ENCODE peak calls at places on chromosome 20, in nine cellular contexts. X, O, W, E, L, T, N, S and P are unnamed samples.

GRCh38 chr20:51542033-51542893 is at the start of gene NFATC2:
- DNase-seq in X (peak), O (peak), W (no peak), E (peak), L (no peak), T (peak), N (peak), S (peak), P (peak)

GRCh38 chr20:51326241-51326819 is 216.2 kb downstream of the NFATC2 start:
- DNase-seq in X (no peak), O (no peak), W (peak), E (peak), L (peak), T (peak), N (peak), S (no peak), P (no peak)

GRCh38 chr20:652611-653109 is 340 bp downstream of the SRXN1 start:
- DNase-seq in X (peak), O (no peak), W (peak), E (peak), L (no peak), T (peak), N (no peak), S (peak), P (no peak)

GRCh38 chr20:4153251-4153650 is 137.9 kb upstream of the RNF24 start:
- DNase-seq in X (no peak), O (peak), W (no peak), E (no peak), L (no peak), T (no peak), N (no peak), S (no peak), P (no peak)

GRCh38 chr20:59587570-59587969 is 16.8 kb upstream of the PHACTR3 start:
- DNase-seq in X (no peak), O (peak), W (no peak), E (no peak), L (no peak), T (no peak), N (no peak), S (no peak), P (no peak)

GRCh38 chr20:25695532-25696383 is 895 bp downstream of the ZNF337 start:
- DNase-seq in X (peak), O (no peak), W (no peak), E (no peak), L (no peak), T (no peak), N (peak), S (peak), P (peak)

GRCh38 chr20:23684261-23684660 is 4.6 kb downstream of the CST4 start:
- DNase-seq in X (no peak), O (no peak), W (no peak), E (no peak), L (no peak), T (no peak), N (no peak), S (no peak), P (no peak)

GRCh38 chr20:62662422-62662821 is 20.1 kb downstream of the SLCO4A1 start:
- DNase-seq in X (peak), O (no peak), W (no peak), E (no peak), L (no peak), T (no peak), N (no peak), S (no peak), P (no peak)

GRCh38 chr20:43442310-43442880 is 15.3 kb upstream of the SRSF6 start:
- DNase-seq in X (no peak), O (no peak), W (no peak), E (no peak), L (no peak), T (no peak), N (peak), S (no peak), P (no peak)

GRCh38 chr20:59004493-59004762 is 2.6 kb downstream of the CTSZ start:
- DNase-seq in X (peak), O (no peak), W (no peak), E (no peak), L (no peak), T (no peak), N (no peak), S (peak), P (peak)

GRCh38 chr20:48723308-48724264 is 104.2 kb downstream of the PREX1 start:
- DNase-seq in X (no peak), O (peak), W (peak), E (no peak), L (no peak), T (no peak), N (peak), S (peak), P (peak)

GRCh38 chr20:47498606-47499005 is 3.1 kb upstream of the NCOA3 start:
- DNase-seq in X (no peak), O (no peak), W (no peak), E (no peak), L (no peak), T (no peak), N (no peak), S (no peak), P (no peak)

GRCh38 chr20:44970243-44970757 is 4.0 kb downstream of the STK4 start:
- DNase-seq in X (no peak), O (no peak), W (no peak), E (no peak), L (no peak), T (peak), N (no peak), S (no peak), P (no peak)

GRCh38 chr20:24491043-24491756 is 21.8 kb downstream of the SYNDIG1 start:
- DNase-seq in X (no peak), O (no peak), W (no peak), E (no peak), L (no peak), T (no peak), N (no peak), S (no peak), P (no peak)

GRCh38 chr20:37200926-37201826 is 21.8 kb upstream of the MROH8 start:
- DNase-seq in X (no peak), O (no peak), W (no peak), E (no peak), L (no peak), T (no peak), N (no peak), S (no peak), P (no peak)

GRCh38 chr20:10467985-10468845 is 33.1 kb downstream of the SLX4IP start:
- DNase-seq in X (no peak), O (no peak), W (peak), E (no peak), L (no peak), T (no peak), N (no peak), S (no peak), P (no peak)

GRCh38 chr20:36214684-36215256 is 21.5 kb upstream of the AAR2 start:
- DNase-seq in X (no peak), O (no peak), W (no peak), E (no peak), L (peak), T (peak), N (peak), S (no peak), P (no peak)

GRCh38 chr20:56360899-56361199 is 2.1 kb downstream of the FAM210B start:
- DNase-seq in X (no peak), O (no peak), W (no peak), E (no peak), L (no peak), T (no peak), N (no peak), S (no peak), P (no peak)

GRCh38 chr20:41268917-41269652 is 48.4 kb downstream of the ZHX3 start:
- DNase-seq in X (no peak), O (no peak), W (no peak), E (no peak), L (no peak), T (no peak), N (no peak), S (no peak), P (no peak)

GRCh38 chr20:19850190-19850533 is 92.1 kb downstream of the RIN2 start:
- DNase-seq in X (no peak), O (no peak), W (no peak), E (no peak), L (no peak), T (no peak), N (peak), S (peak), P (peak)

GRCh38 chr20:25341716-25342680 is 48.6 kb downstream of the ABHD12 start:
- DNase-seq in X (no peak), O (no peak), W (no peak), E (no peak), L (no peak), T (peak), N (no peak), S (no peak), P (no peak)

GRCh38 chr20:52731086-52731485 is 241.1 kb upstream of the TSHZ2 start:
- DNase-seq in X (no peak), O (no peak), W (no peak), E (no peak), L (no peak), T (no peak), N (peak), S (no peak), P (no peak)

GRCh38 chr20:41617059-41617921 is 887 bp downstream of the CHD6 start:
- DNase-seq in X (peak), O (peak), W (peak), E (peak), L (peak), T (peak), N (peak), S (peak), P (peak)

GRCh38 chr20:24470031-24470781 is 777 bp downstream of the SYNDIG1 start:
- DNase-seq in X (peak), O (no peak), W (no peak), E (no peak), L (no peak), T (peak), N (peak), S (no peak), P (no peak)

GRCh38 chr20:23658336-23658735 is 20.6 kb upstream of the CST3 start:
- DNase-seq in X (no peak), O (no peak), W (no peak), E (no peak), L (no peak), T (no peak), N (no peak), S (no peak), P (no peak)

GRCh38 chr20:11274137-11274536 is 600.3 kb upstream of the JAG1 start:
- DNase-seq in X (no peak), O (no peak), W (peak), E (no peak), L (peak), T (peak), N (peak), S (peak), P (peak)

GRCh38 chr20:20450461-20451027 is 82.6 kb downstream of the INSM1 start:
- DNase-seq in X (peak), O (no peak), W (no peak), E (no peak), L (no peak), T (no peak), N (no peak), S (peak), P (peak)

GRCh38 chr20:58630063-58630462 is 21.0 kb upstream of the STX16 start:
- DNase-seq in X (no peak), O (no peak), W (peak), E (no peak), L (no peak), T (no peak), N (no peak), S (no peak), P (no peak)

GRCh38 chr20:22402550-22402949 is 181.8 kb downstream of the FOXA2 start:
- DNase-seq in X (no peak), O (no peak), W (no peak), E (no peak), L (no peak), T (no peak), N (no peak), S (no peak), P (no peak)

GRCh38 chr20:61965606-61966491 is 99.8 kb downstream of the TAF4 start:
- DNase-seq in X (no peak), O (peak), W (no peak), E (no peak), L (no peak), T (no peak), N (no peak), S (no peak), P (no peak)

GRCh38 chr20:4973330-4974097 is 27.8 kb downstream of the SLC23A2 start:
- DNase-seq in X (no peak), O (peak), W (peak), E (peak), L (no peak), T (peak), N (peak), S (no peak), P (peak)

GRCh38 chr20:23920408-23920780 is 40.8 kb upstream of the CST5 start:
- DNase-seq in X (no peak), O (no peak), W (no peak), E (no peak), L (no peak), T (no peak), N (peak), S (no peak), P (no peak)

GRCh38 chr20:58892126-58892931 is 39.8 kb downstream of the GNAS start:
- DNase-seq in X (peak), O (peak), W (peak), E (peak), L (peak), T (peak), N (peak), S (peak), P (peak)

GRCh38 chr20:62020935-62021701 is 44.6 kb downstream of the TAF4 start:
- DNase-seq in X (peak), O (peak), W (peak), E (no peak), L (no peak), T (no peak), N (no peak), S (peak), P (peak)

GRCh38 chr20:45011108-45011526 is 44.8 kb downstream of the STK4 start:
- DNase-seq in X (no peak), O (peak), W (peak), E (no peak), L (peak), T (peak), N (peak), S (peak), P (peak)

GRCh38 chr20:44008806-44009678 is 94.4 kb downstream of the TOX2 start:
- DNase-seq in X (no peak), O (no peak), W (no peak), E (no peak), L (no peak), T (no peak), N (no peak), S (no peak), P (no peak)

GRCh38 chr20:24692429-24693190 is 223.2 kb downstream of the SYNDIG1 start:
- DNase-seq in X (no peak), O (no peak), W (no peak), E (peak), L (peak), T (no peak), N (no peak), S (no peak), P (no peak)

DNA sequence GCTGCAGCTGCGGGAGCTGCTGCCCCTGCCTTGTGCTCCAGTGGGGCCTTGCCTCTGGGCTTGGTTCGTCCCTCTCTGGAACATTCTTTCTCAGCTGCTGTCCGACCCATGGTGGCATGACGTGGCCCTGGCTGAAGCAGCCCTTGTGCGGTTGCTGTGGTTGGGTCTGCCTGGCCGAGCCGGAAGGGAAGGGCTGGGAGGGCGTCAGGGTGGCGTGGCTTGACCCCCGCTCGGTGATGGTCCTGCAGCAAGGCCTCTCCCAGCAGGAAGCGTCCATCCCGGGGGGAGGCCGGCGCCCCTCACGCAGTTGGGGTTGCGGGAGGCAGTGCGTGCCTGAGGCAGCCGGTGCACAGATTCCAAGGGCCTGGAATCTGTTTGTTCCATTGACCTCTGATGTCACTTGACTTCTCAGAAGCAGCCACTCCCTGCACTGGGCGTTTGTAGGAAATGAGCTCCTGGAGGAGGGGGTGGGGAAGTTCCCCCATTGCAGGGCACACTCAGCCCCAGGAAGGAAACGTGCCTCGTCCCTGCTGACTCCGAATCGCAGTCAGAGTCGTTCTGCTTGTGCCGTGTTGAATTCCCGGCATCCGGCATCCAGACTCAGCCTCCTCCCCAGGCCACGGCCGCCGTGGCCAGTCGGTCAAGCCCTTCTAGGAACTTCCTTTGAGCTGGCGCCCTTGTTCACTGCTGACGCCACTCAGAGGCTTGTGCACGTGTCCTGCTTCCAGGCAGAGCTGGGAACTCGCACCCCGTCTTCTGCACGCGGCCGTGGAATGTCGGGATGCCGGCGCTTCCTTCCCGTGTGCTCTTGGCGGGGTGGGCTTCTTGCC is 9.7 kb upstream of the TNFRSF6B start:
- DNase-seq in X (peak), O (peak), W (peak), E (peak), L (no peak), T (no peak), N (peak), S (peak), P (peak)
- H3K4me3 ChIP-seq in X (peak), O (no peak), W (no peak), E (peak), L (no peak), T (no peak), N (no peak), S (peak), P (no peak)

GRCh38 chr20:57574954-57575353 is 14.0 kb downstream of the PCK1 start:
- DNase-seq in X (no peak), O (no peak), W (no peak), E (no peak), L (no peak), T (no peak), N (no peak), S (no peak), P (no peak)
- H3K27ac ChIP-seq in X (no peak), O (no peak), W (no peak), E (no peak), L (no peak), T (no peak), N (no peak), S (no peak), P (no peak)

DNA sequence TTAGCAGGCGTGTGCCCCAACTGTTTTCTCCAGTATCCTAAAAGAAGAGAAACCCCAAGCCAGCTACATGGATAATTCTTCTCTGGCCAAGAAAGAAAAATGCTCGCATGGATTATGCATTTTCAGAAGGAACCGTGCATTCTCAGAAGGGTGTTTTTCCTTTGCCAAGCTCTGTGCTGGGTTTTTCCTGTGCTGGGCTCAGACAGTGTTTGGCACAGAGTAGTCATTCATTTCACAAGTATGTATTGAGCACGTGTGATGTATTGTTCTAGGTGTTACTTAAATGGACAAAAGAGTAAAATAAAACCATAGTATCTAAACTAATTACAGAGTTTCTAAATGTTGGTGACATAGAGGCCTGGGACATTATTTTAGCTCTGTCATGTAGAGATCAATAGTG is 62.7 kb upstream of the ZNF133 start:
- DNase-seq in X (no peak), O (no peak), W (no peak), E (no peak), L (no peak), T (no peak), N (no peak), S (no peak), P (no peak)
- H3K4me3 ChIP-seq in X (no peak), O (no peak), W (no peak), E (no peak), L (no peak), T (no peak), N (no peak), S (no peak), P (no peak)

GRCh38 chr20:2900845-2901592 is 27.7 kb downstream of the PTPRA start:
- DNase-seq in X (no peak), O (no peak), W (no peak), E (no peak), L (no peak), T (peak), N (no peak), S (no peak), P (no peak)
- H3K27ac ChIP-seq in X (no peak), O (no peak), W (no peak), E (no peak), L (no peak), T (no peak), N (no peak), S (no peak), P (no peak)

DNA sequence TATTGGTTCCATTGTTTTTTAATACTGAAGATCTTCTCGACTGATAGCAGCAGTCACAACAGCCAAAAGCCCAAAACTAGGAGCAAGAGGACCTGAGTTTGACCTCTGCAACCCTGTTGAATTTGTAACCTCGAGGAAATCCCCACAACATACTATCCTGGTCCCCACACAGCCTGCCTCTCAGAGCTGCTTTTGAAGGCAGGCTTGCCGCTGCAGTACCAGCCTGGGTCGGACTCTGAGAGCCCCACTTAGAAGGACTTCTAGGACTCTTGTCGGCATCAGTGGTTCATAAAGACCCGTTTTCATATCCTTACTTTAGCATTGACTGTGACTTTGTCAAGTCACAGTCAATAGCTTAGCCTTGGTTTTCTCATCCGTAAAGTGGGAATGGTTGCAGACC is 49.3 kb downstream of the EBF4 start:
- DNase-seq in X (no peak), O (no peak), W (no peak), E (no peak), L (no peak), T (no peak), N (no peak), S (no peak), P (no peak)
- H3K4me3 ChIP-seq in X (no peak), O (no peak), W (no peak), E (no peak), L (no peak), T (no peak), N (no peak), S (no peak), P (no peak)